ENCODE peak calls at places on chromosomes 11 and 22, in nine cellular contexts. R, G, N, A, U, K, W, T and C are unnamed samples.

GRCh38 chr11:8332196-8332595 is 68.5 kb upstream of the LMO1 start:
- DNase-seq in R (no peak), G (no peak), N (no peak), A (no peak), U (no peak), K (no peak), W (no peak), T (no peak), C (no peak)

GRCh38 chr22:20509344-20510047 is 2.1 kb downstream of the MED15 start:
- DNase-seq in R (peak), G (peak), N (peak), A (no peak), U (peak), K (peak), W (peak), T (no peak), C (peak)

GRCh38 chr22:30883586-30884145 is 84.9 kb downstream of the MORC2 start:
- DNase-seq in R (no peak), G (no peak), N (no peak), A (peak), U (no peak), K (no peak), W (no peak), T (no peak), C (no peak)

GRCh38 chr11:124584681-124585372 is 15.0 kb downstream of the OR8A1 start:
- DNase-seq in R (no peak), G (no peak), N (no peak), A (no peak), U (no peak), K (no peak), W (no peak), T (no peak), C (no peak)

GRCh38 chr11:59510917-59511589 is at the start of gene OR4D9:
- DNase-seq in R (no peak), G (no peak), N (no peak), A (no peak), U (peak), K (peak), W (peak), T (no peak), C (no peak)

GRCh38 chr22:25564979-25565677 is 653 bp downstream of the GRK3 start:
- DNase-seq in R (peak), G (no peak), N (no peak), A (peak), U (no peak), K (peak), W (no peak), T (peak), C (no peak)

GRCh38 chr11:12717851-12718291 is 43.6 kb downstream of the TEAD1 start:
- DNase-seq in R (no peak), G (no peak), N (no peak), A (no peak), U (no peak), K (peak), W (no peak), T (no peak), C (no peak)

GRCh38 chr11:45289369-45289768 is 3.2 kb upstream of the SYT13 start:
- DNase-seq in R (no peak), G (no peak), N (peak), A (no peak), U (peak), K (peak), W (peak), T (no peak), C (peak)

GRCh38 chr11:119764108-119764874 is 35.3 kb upstream of the NECTIN1 start:
- DNase-seq in R (peak), G (no peak), N (peak), A (no peak), U (peak), K (peak), W (no peak), T (peak), C (peak)

GRCh38 chr11:32420139-32420538 is 15.2 kb downstream of the WT1 start:
- DNase-seq in R (no peak), G (no peak), N (no peak), A (no peak), U (no peak), K (no peak), W (no peak), T (no peak), C (no peak)

GRCh38 chr11:122091850-122092249 is 24.2 kb downstream of the BLID start:
- DNase-seq in R (no peak), G (no peak), N (peak), A (no peak), U (no peak), K (no peak), W (no peak), T (no peak), C (peak)

GRCh38 chr11:114044042-114044871 is 15.3 kb upstream of the ZBTB16 start:
- DNase-seq in R (no peak), G (no peak), N (peak), A (no peak), U (peak), K (peak), W (peak), T (no peak), C (no peak)

GRCh38 chr11:122721964-122722266 is 66.4 kb downstream of the UBASH3B start:
- DNase-seq in R (no peak), G (no peak), N (peak), A (no peak), U (peak), K (peak), W (peak), T (no peak), C (peak)

GRCh38 chr22:47550524-47551437 is 788.3 kb downstream of the TBC1D22A start:
- DNase-seq in R (no peak), G (peak), N (no peak), A (no peak), U (no peak), K (no peak), W (no peak), T (no peak), C (no peak)

GRCh38 chr11:104089481-104089880 is 53.0 kb downstream of the DDI1 start:
- DNase-seq in R (no peak), G (no peak), N (no peak), A (no peak), U (no peak), K (no peak), W (no peak), T (no peak), C (no peak)

GRCh38 chr11:114197799-114198500 is 98.2 kb upstream of the NNMT start:
- DNase-seq in R (peak), G (peak), N (peak), A (peak), U (peak), K (peak), W (peak), T (peak), C (peak)

GRCh38 chr11:102614485-102614884 is 10.6 kb downstream of the MMP20 start:
- DNase-seq in R (no peak), G (no peak), N (no peak), A (no peak), U (no peak), K (no peak), W (no peak), T (no peak), C (no peak)

GRCh38 chr11:13713982-13714381 is 45.5 kb downstream of the FAR1 start:
- DNase-seq in R (no peak), G (no peak), N (no peak), A (no peak), U (no peak), K (no peak), W (no peak), T (no peak), C (no peak)

GRCh38 chr11:28738549-28738948 is 630.4 kb downstream of the METTL15 start:
- DNase-seq in R (no peak), G (no peak), N (no peak), A (no peak), U (no peak), K (no peak), W (no peak), T (no peak), C (peak)

GRCh38 chr11:66081505-66081904 is 11.4 kb downstream of the PACS1 start:
- DNase-seq in R (no peak), G (peak), N (peak), A (no peak), U (peak), K (peak), W (peak), T (no peak), C (no peak)

GRCh38 chr11:102276302-102277182 is 40.7 kb upstream of the BIRC3 start:
- DNase-seq in R (no peak), G (no peak), N (no peak), A (no peak), U (peak), K (peak), W (peak), T (no peak), C (peak)

GRCh38 chr11:64086263-64086938 is 50.7 kb downstream of the FLRT1 start:
- DNase-seq in R (peak), G (peak), N (peak), A (no peak), U (peak), K (peak), W (peak), T (no peak), C (peak)

GRCh38 chr11:71449596-71449995 is 1.4 kb upstream of the DHCR7 start:
- DNase-seq in R (no peak), G (no peak), N (no peak), A (no peak), U (no peak), K (no peak), W (no peak), T (no peak), C (no peak)

GRCh38 chr11:70303070-70303469 is 32.6 kb downstream of the PPFIA1 start:
- DNase-seq in R (peak), G (no peak), N (peak), A (no peak), U (peak), K (no peak), W (peak), T (no peak), C (peak)

GRCh38 chr11:62421996-62422395 is 3.2 kb downstream of the SCGB1A1 start:
- DNase-seq in R (no peak), G (no peak), N (no peak), A (no peak), U (no peak), K (no peak), W (no peak), T (peak), C (no peak)

GRCh38 chr11:86571273-86571948 is 101.0 kb downstream of the ME3 start:
- DNase-seq in R (no peak), G (no peak), N (peak), A (no peak), U (no peak), K (no peak), W (no peak), T (no peak), C (no peak)
- TF ChIP-seq CTCF in R (peak), G (no peak), N (peak), A (no peak), U (peak), K (peak), W (peak), T (no peak), C (peak)

GRCh38 chr22:39623603-39624500 is 53.3 kb downstream of the CACNA1I start:
- DNase-seq in R (no peak), G (no peak), N (no peak), A (peak), U (no peak), K (no peak), W (no peak), T (peak), C (no peak)
- H3K4me3 ChIP-seq in R (no peak), G (no peak), N (no peak), A (no peak), U (no peak), K (no peak), W (no peak), T (no peak), C (no peak)

GRCh38 chr11:67420646-67421420 is 5.4 kb downstream of the CARNS1 start:
- DNase-seq in R (peak), G (peak), N (peak), A (peak), U (peak), K (peak), W (peak), T (peak), C (peak)
- TF ChIP-seq CTCF in R (no peak), G (no peak), N (no peak), A (no peak), U (no peak), K (no peak), W (no peak), T (no peak), C (no peak)

GRCh38 chr11:61267437-61267841 is 26.5 kb downstream of the PGA5 start:
- DNase-seq in R (no peak), G (peak), N (no peak), A (no peak), U (no peak), K (no peak), W (no peak), T (peak), C (no peak)

GRCh38 chr11:61272731-61273130 is 22.4 kb downstream of the VWCE start:
- DNase-seq in R (no peak), G (no peak), N (no peak), A (no peak), U (no peak), K (no peak), W (no peak), T (no peak), C (no peak)

GRCh38 chr11:61273151-61274078 is 21.7 kb downstream of the VWCE start:
- DNase-seq in R (no peak), G (peak), N (no peak), A (no peak), U (no peak), K (no peak), W (no peak), T (no peak), C (no peak)

GRCh38 chr11:61268588-61269250 is 26.4 kb downstream of the VWCE start:
- DNase-seq in R (no peak), G (no peak), N (no peak), A (no peak), U (no peak), K (no peak), W (no peak), T (no peak), C (no peak)

GRCh38 chr11:61270354-61271070 is 24.6 kb downstream of the VWCE start:
- DNase-seq in R (no peak), G (no peak), N (peak), A (no peak), U (no peak), K (peak), W (peak), T (no peak), C (peak)
- H3K4me3 ChIP-seq in R (no peak), G (no peak), N (no peak), A (no peak), U (no peak), K (no peak), W (no peak), T (no peak), C (no peak)

DNA sequence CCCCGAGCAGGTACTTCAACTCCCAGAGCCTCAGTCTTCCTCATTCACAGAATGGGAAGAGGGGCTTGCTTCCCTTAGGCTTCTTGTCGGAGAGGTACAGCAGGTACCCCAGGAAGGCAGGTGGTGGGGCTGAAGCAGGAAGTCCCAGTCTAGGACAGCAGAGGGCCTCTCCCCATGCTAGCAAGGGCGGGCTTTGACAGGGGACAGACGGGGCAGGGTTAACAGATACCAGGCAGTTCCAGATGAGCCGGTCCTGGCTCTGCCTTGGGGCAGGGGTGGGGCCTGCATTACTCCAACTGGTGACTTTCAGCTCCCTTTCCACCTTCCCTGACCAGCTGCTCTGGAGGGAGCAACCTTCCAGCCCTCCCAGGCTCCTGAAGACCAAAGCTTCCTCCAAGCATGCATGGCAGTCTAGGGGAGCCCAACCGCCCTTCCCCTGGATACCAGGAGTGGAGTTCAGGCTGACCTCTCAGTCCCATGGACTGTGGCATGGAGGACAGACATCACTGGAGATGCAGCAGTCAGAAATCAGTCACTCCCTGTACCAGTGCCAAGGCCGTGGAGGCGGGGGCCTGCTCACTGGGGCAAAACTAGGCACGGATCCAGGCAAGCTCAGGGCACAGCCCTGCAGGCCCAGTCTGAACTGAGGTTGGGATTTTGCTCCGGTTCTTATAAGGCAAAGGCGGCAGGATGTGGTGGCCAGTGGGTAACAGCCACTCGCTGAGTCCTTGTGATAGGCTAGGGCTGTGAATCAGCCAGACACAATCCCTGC is 60.5 kb downstream of the NAT10 start:
- DNase-seq in R (peak), G (no peak), N (no peak), A (no peak), U (peak), K (no peak), W (no peak), T (no peak), C (no peak)
- TF ChIP-seq CTCF in R (no peak), G (no peak), N (no peak), A (no peak), U (no peak), K (peak), W (no peak), T (no peak), C (no peak)

GRCh38 chr11:849951-850776 is 7.5 kb downstream of the TSPAN4 start:
- DNase-seq in R (no peak), G (no peak), N (no peak), A (no peak), U (no peak), K (no peak), W (no peak), T (no peak), C (no peak)

GRCh38 chr11:848380-848931 is 5.8 kb downstream of the TSPAN4 start:
- DNase-seq in R (no peak), G (peak), N (peak), A (no peak), U (peak), K (peak), W (peak), T (no peak), C (no peak)

GRCh38 chr11:850777-851762 is 8.4 kb downstream of the TSPAN4 start:
- DNase-seq in R (no peak), G (no peak), N (no peak), A (no peak), U (no peak), K (no peak), W (no peak), T (no peak), C (no peak)

GRCh38 chr11:847876-848275 is 5.2 kb downstream of the TSPAN4 start:
- DNase-seq in R (no peak), G (no peak), N (no peak), A (no peak), U (no peak), K (no peak), W (no peak), T (no peak), C (no peak)

DNA sequence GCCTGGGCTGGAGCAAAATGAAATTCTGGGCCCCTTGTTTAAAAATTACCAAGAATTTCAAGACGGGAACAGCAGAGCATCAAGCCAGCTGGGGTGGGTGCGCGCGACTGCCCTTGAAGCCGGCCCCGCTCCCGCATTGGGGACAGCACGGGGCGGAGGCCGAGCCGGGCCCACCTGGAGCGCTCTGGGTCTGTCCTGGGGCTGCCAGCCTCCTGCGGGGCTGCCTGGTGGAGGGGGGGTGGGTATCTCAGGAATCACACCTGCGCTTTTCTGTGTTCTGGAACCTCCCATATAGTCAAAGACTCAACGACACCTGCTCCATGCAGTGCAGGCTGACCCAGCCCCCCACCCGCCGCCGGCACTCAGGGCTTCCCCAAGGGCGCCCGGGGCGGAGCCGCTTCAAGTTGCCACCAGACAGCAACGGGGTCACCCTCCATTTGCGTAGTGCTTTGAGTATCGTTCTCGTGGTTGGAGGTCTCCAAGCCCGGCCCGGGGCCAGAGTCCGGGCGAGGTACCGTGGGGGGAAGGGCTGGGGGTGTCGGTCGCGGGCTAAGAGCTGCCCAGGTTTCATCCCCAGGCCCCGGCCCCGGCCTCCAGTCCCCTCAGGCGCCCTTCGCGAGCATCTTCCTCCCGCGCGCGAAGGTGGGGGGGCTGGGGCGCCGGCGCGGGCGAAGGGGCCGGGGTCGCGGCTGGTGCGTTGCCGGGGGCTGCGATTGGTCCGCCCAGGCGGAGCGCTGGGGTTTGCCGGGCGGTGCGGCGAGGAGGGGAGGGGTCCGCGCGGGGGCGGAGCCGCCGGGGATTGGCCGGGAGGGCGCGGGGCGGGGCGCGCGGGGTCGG is 6.6 kb downstream of the TSPAN4 start:
- DNase-seq in R (no peak), G (no peak), N (no peak), A (no peak), U (no peak), K (no peak), W (no peak), T (no peak), C (no peak)
- H3K4me3 ChIP-seq in R (peak), G (peak), N (peak), A (peak), U (peak), K (peak), W (peak), T (no peak), C (peak)

DNA sequence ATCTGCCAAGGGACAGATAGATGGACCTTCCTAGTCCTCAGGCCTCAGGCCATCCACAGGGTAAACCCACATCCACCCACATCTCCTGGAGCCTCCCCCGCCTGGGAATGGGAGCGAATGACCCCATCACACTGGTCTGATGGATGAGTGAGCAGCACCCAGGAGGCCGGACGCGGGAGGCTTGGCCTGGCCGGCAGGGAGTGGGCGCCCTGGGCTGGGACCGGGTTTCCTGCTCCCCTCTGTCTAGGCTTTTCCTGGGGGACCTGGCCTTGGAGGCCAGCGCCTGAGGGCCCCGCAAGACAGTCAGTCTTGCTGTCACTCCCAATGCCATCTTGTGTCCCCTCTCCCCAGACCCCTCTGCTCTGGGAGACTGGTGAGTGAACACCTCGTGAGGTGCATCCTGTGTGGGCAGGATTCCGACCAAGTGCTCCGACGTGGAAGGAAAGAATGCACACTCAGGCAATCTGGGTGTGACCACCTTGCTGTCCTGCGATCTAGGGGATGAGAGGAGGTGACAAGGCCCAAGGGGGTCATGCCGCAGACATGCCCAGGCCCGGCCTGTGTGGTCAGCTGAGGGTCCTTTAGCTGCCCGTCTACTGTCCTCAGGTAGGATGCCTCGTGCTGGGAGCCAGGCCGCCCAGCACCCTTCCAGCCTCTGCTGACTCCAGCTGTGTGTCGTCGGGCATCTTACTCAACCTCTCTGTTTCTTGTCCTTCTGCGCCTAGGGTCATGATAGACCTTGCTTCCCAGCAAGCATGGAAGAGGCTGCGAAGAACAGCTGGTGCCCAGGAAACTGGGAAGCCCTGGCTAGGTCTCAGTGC is 26.5 kb upstream of the WNT7B start:
- DNase-seq in R (no peak), G (no peak), N (peak), A (peak), U (no peak), K (no peak), W (no peak), T (peak), C (no peak)
- TF ChIP-seq CTCF in R (no peak), G (no peak), N (no peak), A (no peak), U (no peak), K (no peak), W (no peak), T (no peak), C (no peak)